ENCODE peak calls at places on chromosomes 11 and 22, in eight cellular contexts. E, S, Y, N, B, P, A and M are unnamed samples.

GRCh38 chr11:4684631-4685285 is 12.9 kb downstream of the OR51E2 start:
- DNase-seq in N (no peak), A (no peak), Y (no peak), S (no peak), E (peak; percentile 83), B (no peak), P (no peak), M (no peak)

GRCh38 chr22:39317084-39317755 is 2.2 kb downstream of the RPL3 start:
- DNase-seq in B (no peak), N (no peak), E (peak; percentile 72), A (no peak), Y (peak; percentile 40), S (peak; percentile 28), P (no peak), M (no peak)

GRCh38 chr11:15801126-15801525 is 555.2 kb downstream of the SOX6 start:
- DNase-seq in B (no peak), Y (no peak), P (no peak), S (no peak), E (no peak), A (no peak), N (no peak), M (no peak)

GRCh38 chr11:99585606-99586005 is 564.9 kb downstream of the CNTN5 start:
- DNase-seq in A (no peak), E (no peak), P (no peak), N (no peak), Y (peak; percentile 7), S (no peak), B (no peak), M (no peak)

GRCh38 chr11:134277176-134278001 is 1.2 kb downstream of the GLB1L3 start:
- DNase-seq in S (no peak), E (no peak), Y (no peak), P (no peak), B (no peak), N (no peak), A (no peak), M (no peak)

GRCh38 chr22:33274214-33274828 is 216.1 kb upstream of the SYN3 start:
- DNase-seq in E (no peak), S (no peak), A (no peak), B (no peak), N (no peak), P (peak; percentile 35), Y (peak; percentile 6), M (peak; percentile 55)

GRCh38 chr22:48931452-48931851 is 896.2 kb downstream of the BRD1 start:
- DNase-seq in S (no peak), E (no peak), N (no peak), B (peak; percentile 15), Y (no peak), P (no peak), A (no peak), M (no peak)

GRCh38 chr11:32374261-32374711 is 61.1 kb downstream of the WT1 start:
- DNase-seq in P (peak; percentile 28), Y (peak; percentile 46), A (peak; percentile 25), S (no peak), N (no peak), B (no peak), E (peak; percentile 75), M (peak; percentile 74)

GRCh38 chr22:46078241-46079092 is 71.9 kb upstream of the PPARA start:
- DNase-seq in E (no peak), S (peak; percentile 75), P (peak; percentile 77), Y (no peak), N (peak; percentile 69), A (no peak), B (peak; percentile 91), M (no peak)

GRCh38 chr11:69643646-69644045 is 2.7 kb downstream of the CCND1 start:
- DNase-seq in E (no peak), N (no peak), A (no peak), Y (no peak), S (no peak), P (no peak), B (no peak), M (no peak)

GRCh38 chr11:39247570-39248137 is 2211.8 kb downstream of the LRRC4C start:
- DNase-seq in S (no peak), P (no peak), E (no peak), A (no peak), N (no peak), Y (no peak), B (no peak), M (no peak)

GRCh38 chr11:133903875-133904817 is 52.6 kb downstream of the IGSF9B start:
- DNase-seq in N (no peak), Y (no peak), S (peak; percentile 10), P (no peak), B (peak; percentile 53), E (no peak), A (no peak), M (no peak)

GRCh38 chr22:44729391-44730012 is 22.9 kb upstream of the ARHGAP8 start:
- DNase-seq in Y (peak; percentile 79), A (no peak), N (peak; percentile 16), S (no peak), P (peak; percentile 66), E (no peak), B (peak; percentile 84), M (no peak)
- TF ChIP-seq CTCF in Y (peak; percentile 65), A (no peak), N (peak; percentile 57), S (no peak), P (peak; percentile 15), E (no peak), B (no peak), M (no peak)

GRCh38 chr11:64894070-64894811 is 15.8 kb upstream of the EHD1 start:
- DNase-seq in S (peak; percentile 93), Y (peak; percentile 61), E (peak; percentile 73), A (no peak), N (no peak), P (peak; percentile 64), B (peak; percentile 90), M (peak; percentile 94)
- TF ChIP-seq CTCF in S (peak; percentile 89), Y (peak; percentile 83), E (peak; percentile 95), A (peak; percentile 94), N (peak; percentile 93), P (peak; percentile 82), B (peak; percentile 96), M (peak; percentile 97)

DNA sequence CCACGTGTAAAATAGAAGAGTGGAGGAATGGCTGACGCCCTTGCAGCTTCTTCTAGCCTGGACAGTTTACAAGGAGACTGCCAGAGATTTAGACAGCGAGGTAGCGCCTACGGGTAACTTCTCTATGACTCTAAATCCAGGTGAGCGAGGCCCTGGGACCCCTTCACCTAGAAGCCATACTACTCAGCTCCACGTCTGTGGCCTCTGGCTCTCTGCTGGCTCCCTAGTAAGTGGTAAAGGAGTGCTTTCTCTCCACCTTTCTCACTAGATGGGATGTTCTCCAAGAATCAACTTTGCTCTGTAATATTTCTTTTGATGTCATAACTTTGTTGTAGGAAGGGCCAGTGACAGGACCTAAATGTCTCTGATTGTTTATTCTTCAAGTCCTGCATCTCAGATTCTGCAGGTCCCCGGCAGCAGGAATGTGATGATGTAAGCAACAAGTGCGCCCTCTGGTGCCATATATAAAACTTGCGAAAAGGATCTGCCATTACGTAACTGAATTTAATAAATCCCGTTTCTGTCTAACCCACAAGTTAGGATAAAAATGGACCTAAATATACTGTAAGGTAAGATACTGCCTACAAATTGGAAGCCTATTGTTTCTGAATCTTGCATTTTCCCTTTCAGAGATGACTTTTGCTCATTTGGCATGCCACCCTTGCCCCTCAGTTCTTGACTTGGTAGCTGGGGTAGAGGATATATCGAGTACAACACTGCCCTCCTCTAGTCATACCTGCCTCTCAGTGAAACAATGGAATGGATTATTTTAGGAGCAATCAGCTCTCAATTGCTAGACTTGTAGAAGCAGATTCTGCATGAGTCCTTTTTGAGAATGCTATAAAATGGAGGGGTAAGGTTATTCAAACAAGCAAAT is 11.0 kb upstream of the PTPN5 start:
- DNase-seq in E (peak; percentile 66), N (peak; percentile 43), Y (peak; percentile 89), B (no peak), A (peak; percentile 12), P (peak; percentile 72), S (no peak), M (peak; percentile 52)
- TF ChIP-seq CTCF in E (peak; percentile 74), N (peak; percentile 71), Y (peak; percentile 79), B (no peak), A (peak; percentile 73), P (peak; percentile 58), S (peak; percentile 57), M (peak; percentile 46)

DNA sequence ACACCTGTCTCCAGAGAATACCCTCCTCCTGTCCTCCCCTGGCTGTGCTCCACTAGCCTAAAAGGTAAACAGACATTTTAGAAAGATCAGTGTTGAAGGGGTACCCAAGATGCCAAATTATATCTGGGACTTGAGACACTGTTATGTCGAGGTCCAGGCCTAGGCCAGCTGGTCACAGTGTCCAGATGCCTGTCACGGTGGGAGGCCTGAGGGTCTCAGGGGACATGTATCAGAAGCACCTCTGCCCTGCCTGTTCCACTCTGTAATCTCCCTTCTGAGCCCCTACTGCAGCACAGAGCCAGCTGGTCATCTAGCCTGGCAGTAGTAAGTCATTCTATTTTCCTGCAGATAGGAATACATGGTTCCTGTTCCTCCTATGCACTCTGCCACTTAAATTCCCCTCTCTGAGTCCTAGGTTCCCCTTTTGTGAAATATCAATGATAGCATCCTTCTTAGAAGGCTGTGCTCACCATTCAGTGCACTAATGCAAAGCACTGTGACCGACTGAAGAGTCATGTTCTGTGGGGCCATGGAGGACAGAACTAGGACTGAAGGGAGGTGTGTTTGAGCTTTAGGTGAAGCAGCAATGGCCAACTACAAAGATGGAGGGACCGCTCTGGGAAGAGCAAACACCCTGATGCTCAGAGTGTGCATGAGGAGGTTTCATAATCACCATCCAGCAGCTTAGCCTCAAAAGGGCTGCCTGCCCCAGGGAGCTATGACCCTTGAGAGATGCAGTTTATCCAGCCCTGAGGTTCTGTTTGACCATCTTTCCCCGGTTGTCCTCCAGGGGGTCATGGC is 44.8 kb upstream of the TUB start:
- DNase-seq in S (no peak), P (no peak), E (no peak), B (no peak), Y (no peak), N (no peak), A (no peak), M (no peak)
- TF ChIP-seq CTCF in S (no peak), P (no peak), E (no peak), B (no peak), Y (no peak), N (no peak), A (no peak), M (no peak)

GRCh38 chr11:102891736-102892135 is 17.0 kb upstream of the MMP12 start:
- DNase-seq in N (no peak), E (no peak), B (no peak), P (no peak), Y (no peak), S (no peak), A (no peak), M (no peak)
- TF ChIP-seq CTCF in N (peak; percentile 8), E (no peak), B (no peak), P (no peak), Y (no peak), S (no peak), A (no peak), M (no peak)

DNA sequence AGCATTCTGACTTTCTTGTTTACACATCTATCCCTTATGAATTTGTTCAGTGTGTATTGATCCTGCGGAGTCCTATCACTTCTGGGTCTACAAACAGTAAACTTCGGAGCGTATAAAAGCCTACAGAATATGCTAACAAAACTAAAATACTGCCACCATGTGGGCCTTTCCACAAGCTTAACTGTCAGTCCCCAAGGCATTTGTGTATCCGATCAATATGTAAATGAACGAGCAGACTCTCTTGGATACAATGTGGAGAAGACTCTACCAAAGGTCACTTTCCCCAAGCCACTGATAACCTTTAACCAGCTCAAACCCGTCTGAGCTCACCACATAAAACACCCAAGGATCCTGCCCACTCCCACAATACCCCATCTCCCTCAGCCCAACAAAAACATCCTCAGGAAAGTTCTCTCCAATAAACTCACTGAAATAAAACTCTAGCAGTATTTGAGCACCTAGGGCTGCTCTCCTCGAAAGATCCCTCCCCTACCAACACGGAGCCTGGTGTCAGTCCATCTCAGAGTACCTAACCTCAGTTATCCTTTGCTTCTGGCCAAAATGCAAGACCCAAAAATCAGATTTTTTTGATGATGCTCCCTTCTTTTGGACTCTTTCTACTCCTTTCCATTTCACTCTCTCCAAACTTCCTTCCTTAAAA is 17.8 kb downstream of the ADA2 start:
- DNase-seq in E (no peak), N (no peak), Y (peak; percentile 59), B (no peak), P (peak; percentile 53), S (no peak), A (no peak), M (no peak)
- TF ChIP-seq CTCF in E (no peak), N (peak; percentile 25), Y (peak; percentile 53), B (no peak), P (peak; percentile 27), S (no peak), A (no peak), M (no peak)